ENCODE peak calls at places on chromosomes 13 and 19, in eight cellular contexts. P, N, E, L, O, S, Z and W are unnamed samples.

GRCh38 chr19:42313096-42313839 is at the start of gene TMEM145:
- DNase-seq in P (peak), N (peak), E (peak), L (no peak), O (peak), S (no peak), Z (no peak), W (peak)

GRCh38 chr13:43830481-43830873 is 43.7 kb upstream of the ENOX1 start:
- DNase-seq in P (no peak), N (no peak), E (no peak), L (no peak), O (no peak), S (no peak), Z (no peak), W (peak)

GRCh38 chr13:30292325-30292724 is 15.0 kb downstream of the KATNAL1 start:
- DNase-seq in P (no peak), N (no peak), E (no peak), L (no peak), O (no peak), S (no peak), Z (no peak), W (no peak)

GRCh38 chr19:33047422-33047821 is 17.3 kb downstream of the RHPN2 start:
- DNase-seq in P (no peak), N (no peak), E (peak), L (peak), O (peak), S (no peak), Z (no peak), W (no peak)

GRCh38 chr13:109191422-109191821 is 562.0 kb downstream of the MYO16 start:
- DNase-seq in P (no peak), N (no peak), E (no peak), L (no peak), O (no peak), S (no peak), Z (no peak), W (no peak)

GRCh38 chr19:8307400-8307964 is 676 bp downstream of the CD320 start:
- DNase-seq in P (no peak), N (peak), E (peak), L (no peak), O (no peak), S (peak), Z (no peak), W (no peak)

GRCh38 chr13:57634829-57635165 is 3.3 kb downstream of the PCDH17 start:
- DNase-seq in P (no peak), N (peak), E (peak), L (no peak), O (no peak), S (no peak), Z (no peak), W (no peak)

GRCh38 chr13:52026246-52026626 is 1.7 kb downstream of the UTP14C start:
- DNase-seq in P (no peak), N (no peak), E (no peak), L (no peak), O (peak), S (peak), Z (no peak), W (no peak)

GRCh38 chr19:42132030-42132628 is at the start of gene POU2F2:
- DNase-seq in P (no peak), N (no peak), E (peak), L (no peak), O (peak), S (no peak), Z (peak), W (no peak)

GRCh38 chr13:59666504-59666903 is 497.2 kb downstream of the DIAPH3 start:
- DNase-seq in P (no peak), N (no peak), E (no peak), L (no peak), O (no peak), S (no peak), Z (no peak), W (peak)

GRCh38 chr19:43784981-43785808 is 4.4 kb upstream of the KCNN4 start:
- DNase-seq in P (peak), N (peak), E (peak), L (no peak), O (peak), S (peak), Z (no peak), W (peak)

GRCh38 chr19:42228640-42229039 is 8.5 kb downstream of the ZNF526 start:
- DNase-seq in P (no peak), N (no peak), E (no peak), L (no peak), O (no peak), S (no peak), Z (no peak), W (no peak)

GRCh38 chr13:75825599-75825998 is 189.5 kb downstream of the LMO7 start:
- DNase-seq in P (no peak), N (no peak), E (no peak), L (no peak), O (no peak), S (no peak), Z (no peak), W (no peak)
- TF ChIP-seq USF2 in P (no peak), N (no peak), E (no peak), L (no peak), O (no peak), S (no peak), Z (no peak), W (no peak)

DNA sequence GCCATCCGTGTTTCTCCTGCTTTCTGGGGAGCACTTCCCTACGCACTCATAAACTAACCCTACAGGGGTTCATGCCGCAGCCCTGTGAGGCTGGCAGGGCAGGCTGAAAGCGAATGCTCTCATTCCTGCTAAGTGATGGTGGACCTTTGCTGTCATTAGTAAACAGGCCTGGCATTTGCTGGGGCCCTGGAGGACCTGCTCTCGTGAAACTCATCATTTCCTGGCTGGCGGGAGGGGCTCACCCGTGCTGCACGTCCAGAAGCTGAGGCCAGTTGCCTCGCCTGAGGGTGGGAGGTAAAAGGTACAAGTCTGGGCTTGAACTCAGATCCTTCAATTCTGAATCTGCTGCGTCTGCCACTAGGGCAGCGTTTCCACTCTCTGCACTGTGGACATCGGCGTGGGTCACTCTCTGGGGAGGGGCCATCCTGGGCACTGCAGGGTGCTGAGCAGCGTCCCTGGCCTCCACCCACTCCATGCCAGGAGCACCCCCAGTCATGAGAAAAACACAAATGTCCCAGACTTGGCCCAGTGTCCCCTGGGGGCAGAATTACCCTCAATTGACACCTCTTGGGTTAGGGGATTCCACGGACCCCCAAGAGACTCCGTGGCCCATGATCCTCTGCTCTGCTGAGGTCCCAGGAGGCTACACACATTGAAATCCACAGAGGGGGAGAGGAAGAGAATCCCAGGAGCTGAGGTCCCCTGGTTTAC is 7.0 kb downstream of the MOB3A start:
- DNase-seq in P (no peak), N (peak), E (no peak), L (no peak), O (no peak), S (no peak), Z (peak), W (peak)
- TF ChIP-seq USF2 in P (no peak), N (no peak), E (no peak), L (no peak), O (no peak), S (no peak), Z (no peak), W (no peak)

GRCh38 chr19:10346509-10346908 is 7.1 kb upstream of the ICAM3 start:
- DNase-seq in P (no peak), N (no peak), E (no peak), L (no peak), O (no peak), S (peak), Z (no peak), W (peak)
- TF ChIP-seq USF2 in P (no peak), N (no peak), E (no peak), L (no peak), O (no peak), S (no peak), Z (no peak), W (no peak)

GRCh38 chr13:48400820-48401219 is 12.1 kb downstream of the LPAR6 start:
- DNase-seq in P (no peak), N (no peak), E (no peak), L (no peak), O (no peak), S (no peak), Z (peak), W (peak)
- TF ChIP-seq USF2 in P (no peak), N (no peak), E (no peak), L (no peak), O (no peak), S (no peak), Z (no peak), W (no peak)